ENCODE peak calls at places on chromosomes 13 and 19, in four cellular contexts. One of them, this sample, is unnamed.

GRCh38 chr13:109647046-109647445 is 139.3 kb downstream of the IRS2 start:
- DNase-seq in endothelial cell: no peak
- DNase-seq in uterus: no peak
- DNase-seq in transverse colon: no peak
- DNase-seq in this sample: no peak

GRCh38 chr13:32212420-32212819 is 102.7 kb downstream of the ZAR1L start:
- DNase-seq in transverse colon: no peak
- DNase-seq in uterus: no peak
- DNase-seq in endothelial cell: no peak
- DNase-seq in this sample: no peak

GRCh38 chr19:38596057-38596981 is 21.4 kb downstream of the MAP4K1 start:
- DNase-seq in endothelial cell: peak
- DNase-seq in uterus: no peak
- DNase-seq in transverse colon: peak
- DNase-seq in this sample: no peak

GRCh38 chr13:107864543-107865460 is 350.5 kb downstream of the LIG4 start:
- DNase-seq in transverse colon: no peak
- DNase-seq in uterus: no peak
- DNase-seq in endothelial cell: peak
- DNase-seq in this sample: no peak

GRCh38 chr13:41742917-41743552 is 217.9 kb downstream of the VWA8 start:
- DNase-seq in transverse colon: no peak
- DNase-seq in endothelial cell: no peak
- DNase-seq in uterus: no peak
- DNase-seq in this sample: no peak

GRCh38 chr19:821228-821975 is at the start of gene PLPPR3:
- DNase-seq in endothelial cell: peak
- DNase-seq in uterus: no peak
- DNase-seq in transverse colon: no peak
- DNase-seq in this sample: no peak

GRCh38 chr19:55341191-55342043 is 1.7 kb downstream of the KMT5C start:
- DNase-seq in uterus: peak
- DNase-seq in transverse colon: peak
- DNase-seq in endothelial cell: peak
- DNase-seq in this sample: peak

GRCh38 chr19:50171752-50172151 is 8.7 kb upstream of the IZUMO2 start:
- DNase-seq in transverse colon: no peak
- DNase-seq in uterus: no peak
- DNase-seq in endothelial cell: no peak
- DNase-seq in this sample: no peak

GRCh38 chr19:44890366-44891015 is 563 bp upstream of the TOMM40 start:
- DNase-seq in transverse colon: no peak
- DNase-seq in endothelial cell: no peak
- DNase-seq in uterus: no peak
- DNase-seq in this sample: peak

GRCh38 chr13:59677966-59678814 is 485.5 kb downstream of the DIAPH3 start:
- DNase-seq in endothelial cell: peak
- DNase-seq in uterus: no peak
- DNase-seq in transverse colon: no peak
- DNase-seq in this sample: no peak

GRCh38 chr19:2865334-2866221 is 1.6 kb upstream of the ZNF556 start:
- DNase-seq in endothelial cell: no peak
- DNase-seq in uterus: no peak
- DNase-seq in transverse colon: no peak
- DNase-seq in this sample: no peak

GRCh38 chr13:107883561-107884175 is 331.7 kb downstream of the LIG4 start:
- DNase-seq in endothelial cell: no peak
- DNase-seq in transverse colon: no peak
- DNase-seq in uterus: no peak
- DNase-seq in this sample: no peak

GRCh38 chr13:63408227-63409202 is 1992.9 kb upstream of the PCDH20 start:
- DNase-seq in endothelial cell: no peak
- DNase-seq in uterus: no peak
- DNase-seq in transverse colon: no peak
- DNase-seq in this sample: no peak

GRCh38 chr13:24075137-24075975 is 85.2 kb upstream of the SPATA13 start:
- DNase-seq in transverse colon: no peak
- DNase-seq in endothelial cell: no peak
- DNase-seq in uterus: no peak
- DNase-seq in this sample: no peak

GRCh38 chr19:46602392-46603194 is 1.5 kb downstream of the CALM3 start:
- DNase-seq in transverse colon: no peak
- DNase-seq in uterus: no peak
- DNase-seq in endothelial cell: peak
- DNase-seq in this sample: peak

GRCh38 chr13:75505966-75506365 is 24.0 kb upstream of the TBC1D4 start:
- DNase-seq in uterus: no peak
- DNase-seq in endothelial cell: no peak
- DNase-seq in transverse colon: no peak
- DNase-seq in this sample: no peak

GRCh38 chr19:4139614-4140236 is 13.7 kb upstream of the CREB3L3 start:
- DNase-seq in uterus: peak
- DNase-seq in transverse colon: peak
- DNase-seq in endothelial cell: peak
- DNase-seq in this sample: no peak

GRCh38 chr13:99528547-99528946 is 27.3 kb downstream of the TM9SF2 start:
- DNase-seq in transverse colon: no peak
- DNase-seq in endothelial cell: no peak
- DNase-seq in uterus: no peak
- DNase-seq in this sample: no peak

GRCh38 chr13:113654591-113655357 is 3.2 kb downstream of the ATP4B start:
- DNase-seq in transverse colon: peak
- DNase-seq in uterus: peak
- DNase-seq in endothelial cell: no peak
- DNase-seq in this sample: peak

GRCh38 chr13:100527644-100528043 is 60.9 kb downstream of the GGACT start:
- DNase-seq in endothelial cell: no peak
- DNase-seq in transverse colon: no peak
- DNase-seq in uterus: no peak
- DNase-seq in this sample: no peak

GRCh38 chr19:47726467-47726866 is 13.2 kb downstream of the EHD2 start:
- DNase-seq in uterus: no peak
- DNase-seq in transverse colon: no peak
- DNase-seq in endothelial cell: no peak
- DNase-seq in this sample: no peak

GRCh38 chr13:85586422-85586831 is 212.8 kb downstream of the SLITRK6 start:
- DNase-seq in endothelial cell: no peak
- DNase-seq in transverse colon: no peak
- DNase-seq in uterus: no peak
- DNase-seq in this sample: peak

GRCh38 chr13:51804295-51805172 is 571 bp upstream of the DHRS12 start:
- DNase-seq in uterus: peak
- DNase-seq in transverse colon: peak
- DNase-seq in endothelial cell: no peak
- DNase-seq in this sample: no peak

GRCh38 chr19:45138303-45138751 is 22.5 kb downstream of the NKPD1 start:
- DNase-seq in uterus: no peak
- DNase-seq in transverse colon: no peak
- DNase-seq in endothelial cell: no peak
- DNase-seq in this sample: no peak

GRCh38 chr19:17327654-17328516 is 6.8 kb downstream of the ANO8 start:
- DNase-seq in uterus: peak
- DNase-seq in transverse colon: peak
- DNase-seq in endothelial cell: peak
- DNase-seq in this sample: no peak

GRCh38 chr19:5335101-5335500 is 5.5 kb downstream of the PTPRS start:
- DNase-seq in uterus: no peak
- DNase-seq in endothelial cell: no peak
- DNase-seq in transverse colon: no peak
- DNase-seq in this sample: no peak

GRCh38 chr13:25945596-25945995 is 106.2 kb downstream of the SHISA2 start:
- DNase-seq in endothelial cell: no peak
- DNase-seq in transverse colon: no peak
- DNase-seq in uterus: no peak
- DNase-seq in this sample: no peak

GRCh38 chr19:14310055-14310454 is 71.2 kb upstream of the ADGRE5 start:
- DNase-seq in transverse colon: no peak
- DNase-seq in endothelial cell: no peak
- DNase-seq in uterus: no peak
- DNase-seq in this sample: no peak

GRCh38 chr19:48271531-48272151 is 1.8 kb downstream of the ZNF114 start:
- DNase-seq in transverse colon: peak
- DNase-seq in uterus: peak
- DNase-seq in endothelial cell: peak
- DNase-seq in this sample: no peak

GRCh38 chr13:48456546-48456945 is 43.6 kb upstream of the LPAR6 start:
- DNase-seq in uterus: no peak
- DNase-seq in transverse colon: no peak
- DNase-seq in endothelial cell: no peak
- DNase-seq in this sample: no peak

GRCh38 chr19:7360393-7360984 is 11.8 kb downstream of the ARHGEF18 start:
- DNase-seq in endothelial cell: no peak
- DNase-seq in uterus: peak
- DNase-seq in transverse colon: no peak
- DNase-seq in this sample: no peak

GRCh38 chr19:44700547-44700946 is 1.6 kb downstream of the CEACAM16 start:
- DNase-seq in uterus: no peak
- DNase-seq in transverse colon: no peak
- DNase-seq in endothelial cell: no peak
- DNase-seq in this sample: no peak

GRCh38 chr19:13899912-13900584 is 5.9 kb downstream of the BRME1 start:
- DNase-seq in transverse colon: no peak
- DNase-seq in uterus: no peak
- DNase-seq in endothelial cell: no peak
- DNase-seq in this sample: no peak

DNA sequence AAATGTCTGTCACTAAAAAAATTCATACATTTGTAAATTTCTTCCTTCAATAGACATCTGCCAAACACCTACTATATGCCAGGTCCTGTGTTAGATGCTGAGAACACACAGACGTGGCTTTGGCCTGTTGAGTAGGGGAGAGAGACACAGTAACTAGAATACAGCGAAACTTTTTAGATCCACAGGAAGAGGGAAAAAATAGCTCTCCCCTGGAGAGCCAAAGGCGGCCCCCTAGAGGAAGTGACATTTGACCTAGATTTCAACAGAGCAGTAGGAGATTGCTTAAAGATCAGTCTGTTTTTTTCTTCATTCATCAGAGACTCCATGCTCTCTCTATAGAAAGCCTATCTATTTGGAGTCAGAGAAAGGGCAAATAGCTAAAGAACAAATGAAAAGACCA is 11.3 kb downstream of the LCP1 start:
- DNase-seq in endothelial cell: peak
- DNase-seq in transverse colon: no peak
- DNase-seq in uterus: no peak
- DNase-seq in this sample: no peak
- TF ChIP-seq CTCF in endothelial cell: no peak
- TF ChIP-seq CTCF in transverse colon: no peak
- TF ChIP-seq CTCF in uterus: no peak
- TF ChIP-seq CTCF in this sample: no peak

DNA sequence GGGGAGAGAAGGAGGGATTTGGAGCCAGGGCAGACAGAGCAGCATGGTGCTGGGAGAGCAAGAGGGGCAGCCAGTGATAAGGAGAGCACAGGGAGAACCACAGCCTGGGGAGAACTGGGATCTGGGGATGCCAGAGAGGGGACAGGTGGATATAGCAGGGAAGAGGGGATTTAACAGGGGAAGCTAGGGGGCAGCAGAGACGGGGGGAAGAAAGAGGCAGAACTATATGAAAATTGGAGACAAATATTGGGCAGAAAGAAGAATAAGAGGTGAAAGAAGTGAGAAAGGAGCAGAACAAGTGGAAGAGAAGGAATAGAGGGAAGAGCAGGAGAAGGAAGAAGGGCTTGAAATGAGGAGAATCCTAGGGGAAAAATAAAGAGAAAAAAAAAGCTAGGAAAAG is 6.5 kb upstream of the ZNF528 start:
- DNase-seq in transverse colon: no peak
- DNase-seq in endothelial cell: no peak
- DNase-seq in uterus: no peak
- DNase-seq in this sample: no peak
- TF ChIP-seq CTCF in transverse colon: no peak
- TF ChIP-seq CTCF in endothelial cell: no peak
- TF ChIP-seq CTCF in uterus: no peak
- TF ChIP-seq CTCF in this sample: no peak

GRCh38 chr13:36418022-36418805 is 14.1 kb upstream of the CCNA1 start:
- DNase-seq in endothelial cell: no peak
- DNase-seq in transverse colon: no peak
- DNase-seq in uterus: no peak
- DNase-seq in this sample: no peak

GRCh38 chr13:36417328-36417727 is 15.0 kb upstream of the CCNA1 start:
- DNase-seq in transverse colon: no peak
- DNase-seq in uterus: no peak
- DNase-seq in endothelial cell: no peak
- DNase-seq in this sample: no peak

GRCh38 chr13:36414461-36414860 is 17.8 kb upstream of the CCNA1 start:
- DNase-seq in uterus: no peak
- DNase-seq in transverse colon: no peak
- DNase-seq in endothelial cell: no peak
- DNase-seq in this sample: no peak

GRCh38 chr13:36412736-36413135 is 19.6 kb upstream of the CCNA1 start:
- DNase-seq in uterus: peak
- DNase-seq in transverse colon: no peak
- DNase-seq in endothelial cell: no peak
- DNase-seq in this sample: no peak

DNA sequence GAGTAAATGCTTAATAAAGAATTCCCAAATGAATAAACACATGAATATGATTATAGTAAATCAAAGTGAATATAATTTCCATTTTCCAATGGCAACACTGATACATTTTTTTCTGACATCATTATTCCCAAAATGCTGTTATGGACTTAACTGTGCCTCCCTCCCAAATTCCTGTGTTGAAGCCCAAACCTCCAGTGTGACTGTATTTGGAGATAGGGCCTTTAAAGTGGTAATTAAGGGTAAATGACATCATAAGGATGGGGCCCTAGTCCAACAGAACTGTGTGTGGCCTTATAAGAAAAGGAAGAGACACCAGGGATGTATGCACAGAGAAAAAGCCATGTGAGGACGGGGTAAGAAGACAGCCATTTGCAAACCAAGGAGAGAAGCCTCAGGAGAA is 19.1 kb upstream of the CCNA1 start:
- DNase-seq in transverse colon: no peak
- DNase-seq in endothelial cell: no peak
- DNase-seq in uterus: no peak
- DNase-seq in this sample: no peak
- TF ChIP-seq CTCF in transverse colon: no peak
- TF ChIP-seq CTCF in endothelial cell: no peak
- TF ChIP-seq CTCF in uterus: no peak
- TF ChIP-seq CTCF in this sample: no peak

DNA sequence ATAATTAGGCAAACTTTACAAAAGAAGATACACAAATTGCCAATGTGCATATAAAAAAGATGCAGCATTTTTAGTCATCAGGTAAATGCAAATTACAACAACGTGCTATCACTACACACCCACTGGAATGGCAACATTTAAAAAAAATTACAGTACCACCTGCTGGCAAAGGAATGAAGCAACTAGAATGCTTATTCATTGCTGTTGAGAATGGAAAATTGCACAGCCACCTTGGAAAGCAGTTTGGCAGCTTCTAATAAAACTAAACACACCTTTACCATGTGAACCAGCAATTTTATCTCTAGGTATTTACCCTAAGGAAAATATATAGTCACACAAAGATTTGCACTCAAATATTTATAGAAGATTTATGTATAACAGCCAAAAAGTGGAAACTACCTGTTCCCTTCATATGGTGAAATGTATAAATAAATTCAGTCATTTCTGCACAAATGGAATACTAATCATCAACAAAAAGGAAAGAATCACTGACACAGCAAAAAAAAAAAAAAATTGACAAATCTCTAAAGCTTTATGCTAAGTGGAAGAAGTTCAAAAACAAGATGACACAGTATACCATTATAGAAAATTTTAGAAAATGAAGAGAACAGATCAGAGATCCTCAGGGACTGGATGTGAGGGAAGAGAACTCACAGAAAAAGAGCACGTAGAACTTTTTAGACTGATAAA is 30.3 kb downstream of the OXGR1 start:
- DNase-seq in transverse colon: no peak
- DNase-seq in endothelial cell: no peak
- DNase-seq in uterus: no peak
- DNase-seq in this sample: no peak
- TF ChIP-seq CTCF in transverse colon: no peak
- TF ChIP-seq CTCF in endothelial cell: no peak
- TF ChIP-seq CTCF in uterus: no peak
- TF ChIP-seq CTCF in this sample: peak

This sample was measured in RWPE2.